ENCODE peak calls at places on chromosomes 3 and 15, in seven cellular contexts. C is SK-N-SH, A is HepG2, Y is K562, Z is GM12892, W is GM12891, R is GM12878. I is an unnamed sample.

GRCh38 chr15:63891079-63891762 is 57.5 kb upstream of the HERC1 start:
- DNase-seq in C (peak), A (peak), Y (peak), Z (no peak), W (no peak), R (peak), I (peak)

GRCh38 chr3:128486692-128487537 is 6.1 kb downstream of the GATA2 start:
- DNase-seq in C (peak), A (no peak), Y (peak), Z (no peak), W (no peak), R (no peak), I (no peak)

GRCh38 chr3:42746455-42747450 is 26.3 kb downstream of the CCDC13 start:
- DNase-seq in C (no peak), A (peak), Y (no peak), Z (no peak), W (no peak), R (no peak), I (no peak)

GRCh38 chr15:38868326-38869114 is 303.9 kb upstream of the RASGRP1 start:
- DNase-seq in C (no peak), A (peak), Y (no peak), Z (no peak), W (no peak), R (no peak), I (no peak)

GRCh38 chr15:100713163-100713867 is 110.9 kb downstream of the ASB7 start:
- DNase-seq in C (no peak), A (peak), Y (no peak), Z (no peak), W (no peak), R (no peak), I (no peak)

GRCh38 chr3:55362206-55362960 is 124.7 kb downstream of the WNT5A start:
- DNase-seq in C (no peak), A (no peak), Y (no peak), Z (no peak), W (no peak), R (no peak), I (no peak)

GRCh38 chr3:48694610-48695051 is 8.9 kb upstream of the NCKIPSD start:
- DNase-seq in C (peak), A (no peak), Y (no peak), Z (no peak), W (no peak), R (no peak), I (no peak)

GRCh38 chr3:71690222-71690821 is 34.9 kb downstream of the EIF4E3 start:
- DNase-seq in C (no peak), A (no peak), Y (no peak), Z (no peak), W (no peak), R (no peak), I (no peak)

GRCh38 chr3:71317140-71317539 is 266.4 kb downstream of the FOXP1 start:
- DNase-seq in C (no peak), A (no peak), Y (no peak), Z (no peak), W (no peak), R (no peak), I (no peak)

GRCh38 chr15:95182081-95182480 is 950.7 kb downstream of the MCTP2 start:
- DNase-seq in C (no peak), A (no peak), Y (no peak), Z (no peak), W (no peak), R (no peak), I (no peak)

GRCh38 chr3:146421814-146422748 is 47.3 kb downstream of the PLSCR2 start:
- DNase-seq in C (no peak), A (no peak), Y (no peak), Z (no peak), W (no peak), R (no peak), I (no peak)

GRCh38 chr3:105828703-105829102 is 40.1 kb downstream of the CBLB start:
- DNase-seq in C (no peak), A (no peak), Y (no peak), Z (no peak), W (no peak), R (no peak), I (no peak)

GRCh38 chr15:27815035-27815434 is 284.1 kb downstream of the OCA2 start:
- DNase-seq in C (no peak), A (no peak), Y (no peak), Z (no peak), W (no peak), R (no peak), I (no peak)

GRCh38 chr3:41710646-41711388 is 251.1 kb downstream of the ULK4 start:
- DNase-seq in C (no peak), A (no peak), Y (no peak), Z (no peak), W (no peak), R (no peak), I (no peak)

GRCh38 chr15:28978661-28979060 is 92.9 kb downstream of the APBA2 start:
- DNase-seq in C (no peak), A (no peak), Y (no peak), Z (no peak), W (no peak), R (no peak), I (no peak)

GRCh38 chr3:187736418-187736871 is 8.8 kb downstream of the BCL6 start:
- DNase-seq in C (no peak), A (no peak), Y (peak), Z (no peak), W (no peak), R (no peak), I (no peak)

GRCh38 chr15:78709263-78709882 is 68.4 kb upstream of the CHRNB4 start:
- DNase-seq in C (peak), A (peak), Y (peak), Z (peak), W (peak), R (no peak), I (no peak)

GRCh38 chr15:75640483-75641175 is 605 bp upstream of the IMP3 start:
- DNase-seq in C (peak), A (peak), Y (peak), Z (no peak), W (no peak), R (peak), I (no peak)

GRCh38 chr3:14425574-14426304 is 23.3 kb downstream of the SLC6A6 start:
- DNase-seq in C (no peak), A (no peak), Y (no peak), Z (no peak), W (no peak), R (no peak), I (no peak)

GRCh38 chr3:46932455-46933225 is 43.9 kb downstream of the CCDC12 start:
- DNase-seq in C (no peak), A (no peak), Y (no peak), Z (no peak), W (no peak), R (no peak), I (no peak)

GRCh38 chr3:177603137-177603603 is 405.9 kb upstream of the TBL1XR1 start:
- DNase-seq in C (no peak), A (no peak), Y (no peak), Z (no peak), W (no peak), R (no peak), I (no peak)

GRCh38 chr3:23238578-23238977 is 35.5 kb downstream of the UBE2E2 start:
- DNase-seq in C (no peak), A (no peak), Y (no peak), Z (no peak), W (no peak), R (no peak), I (no peak)

GRCh38 chr3:128456776-128457715 is 9.6 kb downstream of the DNAJB8 start:
- DNase-seq in C (peak), A (no peak), Y (peak), Z (no peak), W (no peak), R (no peak), I (no peak)

GRCh38 chr15:62163847-62164499 is 1.1 kb downstream of the C2CD4B start:
- DNase-seq in C (peak), A (no peak), Y (no peak), Z (no peak), W (no peak), R (no peak), I (peak)

GRCh38 chr3:16151109-16151508 is 23.4 kb upstream of the GALNT15 start:
- DNase-seq in C (no peak), A (no peak), Y (peak), Z (no peak), W (no peak), R (no peak), I (no peak)

GRCh38 chr15:43134157-43134637 is 811 bp downstream of the TMEM62 start:
- DNase-seq in C (peak), A (no peak), Y (peak), Z (no peak), W (no peak), R (no peak), I (no peak)

GRCh38 chr15:31177936-31178335 is 76.4 kb upstream of the TRPM1 start:
- DNase-seq in C (no peak), A (no peak), Y (no peak), Z (no peak), W (no peak), R (no peak), I (no peak)

GRCh38 chr15:58522391-58522790 is 90.6 kb downstream of the LIPC start:
- DNase-seq in C (no peak), A (no peak), Y (no peak), Z (no peak), W (no peak), R (no peak), I (no peak)

GRCh38 chr3:23567917-23568316 is 237.8 kb upstream of the UBE2E1 start:
- DNase-seq in C (no peak), A (no peak), Y (no peak), Z (no peak), W (no peak), R (no peak), I (no peak)

GRCh38 chr3:171835116-171835515 is 8.0 kb upstream of the TMEM212 start:
- DNase-seq in C (no peak), A (no peak), Y (peak), Z (no peak), W (no peak), R (no peak), I (no peak)

GRCh38 chr3:171833006-171833405 is 10.1 kb upstream of the TMEM212 start:
- DNase-seq in C (no peak), A (no peak), Y (no peak), Z (no peak), W (no peak), R (no peak), I (no peak)

GRCh38 chr3:171834461-171834801 is 8.7 kb upstream of the TMEM212 start:
- DNase-seq in C (no peak), A (peak), Y (no peak), Z (no peak), W (no peak), R (no peak), I (no peak)

GRCh38 chr3:171835613-171836012 is 7.5 kb upstream of the TMEM212 start:
- DNase-seq in C (no peak), A (no peak), Y (no peak), Z (no peak), W (no peak), R (no peak), I (no peak)

GRCh38 chr3:171833775-171834460 is 9.2 kb upstream of the TMEM212 start:
- DNase-seq in C (no peak), A (no peak), Y (no peak), Z (no peak), W (no peak), R (no peak), I (no peak)
- TF ChIP-seq TAF1 in C (no peak), A (no peak), Y (no peak), Z (no peak), W (no peak), R (no peak), I (no peak)

GRCh38 chr15:60423540-60423939 is 25.8 kb upstream of the ANXA2 start:
- DNase-seq in C (no peak), A (peak), Y (peak), Z (no peak), W (no peak), R (no peak), I (no peak)

GRCh38 chr15:60424006-60424405 is 26.2 kb upstream of the ANXA2 start:
- DNase-seq in C (no peak), A (no peak), Y (no peak), Z (no peak), W (no peak), R (no peak), I (no peak)

GRCh38 chr15:60419752-60420151 is 22.0 kb upstream of the ANXA2 start:
- DNase-seq in C (no peak), A (no peak), Y (no peak), Z (no peak), W (no peak), R (no peak), I (no peak)

GRCh38 chr15:60420322-60420721 is 22.5 kb upstream of the ANXA2 start:
- DNase-seq in C (no peak), A (peak), Y (no peak), Z (no peak), W (no peak), R (no peak), I (no peak)

GRCh38 chr15:60421544-60421943 is 23.8 kb upstream of the ANXA2 start:
- DNase-seq in C (no peak), A (no peak), Y (no peak), Z (no peak), W (no peak), R (no peak), I (no peak)
- TF ChIP-seq TAF1 in C (no peak), A (no peak), Y (no peak), Z (no peak), W (no peak), R (no peak), I (no peak)

GRCh38 chr3:66076861-66077495 is 38.3 kb upstream of the MAGI1 start:
- DNase-seq in C (peak), A (no peak), Y (no peak), Z (no peak), W (no peak), R (no peak), I (no peak)

GRCh38 chr3:66068255-66068654 is 29.5 kb upstream of the MAGI1 start:
- DNase-seq in C (no peak), A (no peak), Y (no peak), Z (no peak), W (no peak), R (no peak), I (no peak)

GRCh38 chr3:66075281-66075680 is 36.6 kb upstream of the MAGI1 start:
- DNase-seq in C (no peak), A (peak), Y (no peak), Z (no peak), W (no peak), R (no peak), I (no peak)

GRCh38 chr3:66077973-66078372 is 39.3 kb upstream of the MAGI1 start:
- DNase-seq in C (no peak), A (no peak), Y (no peak), Z (no peak), W (no peak), R (no peak), I (no peak)

DNA sequence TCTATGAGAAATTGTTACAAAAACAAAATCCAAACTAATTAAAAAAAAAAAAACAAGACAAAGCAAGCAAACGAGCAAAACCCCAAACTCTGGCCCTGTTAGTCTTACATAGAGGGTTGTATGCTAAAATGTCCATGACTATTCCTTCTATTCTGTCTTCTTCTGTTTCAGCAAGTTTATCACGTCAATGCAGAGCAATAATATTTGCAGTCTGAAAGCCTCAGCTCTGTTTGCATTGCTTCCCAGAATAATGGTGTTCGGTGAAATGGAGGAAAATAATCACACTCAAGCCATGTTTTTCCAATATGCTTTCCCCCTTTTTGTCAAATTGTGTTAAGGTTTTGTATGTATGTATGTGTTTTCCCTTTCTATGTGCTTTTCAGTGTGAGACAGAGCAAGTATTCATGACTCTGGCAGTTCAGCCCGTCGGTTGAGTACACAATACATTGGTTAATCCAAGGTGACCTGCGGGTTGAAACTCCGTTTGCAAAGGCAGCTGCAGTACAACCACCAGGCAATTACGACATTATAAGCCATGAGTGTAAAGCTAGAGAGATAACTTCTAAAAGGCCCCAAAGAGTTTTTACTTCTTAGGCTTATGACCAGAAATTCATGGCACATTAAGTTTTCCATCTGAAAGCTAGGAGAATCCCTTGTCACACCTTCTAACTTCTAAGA is 34.9 kb upstream of the MAGI1 start:
- DNase-seq in C (no peak), A (peak), Y (no peak), Z (no peak), W (no peak), R (no peak), I (no peak)
- TF ChIP-seq TAF1 in C (no peak), A (no peak), Y (no peak), Z (no peak), W (no peak), R (no peak), I (no peak)

GRCh38 chr15:39924437-39924836 is 4.4 kb upstream of the GPR176 start:
- DNase-seq in C (no peak), A (no peak), Y (no peak), Z (no peak), W (no peak), R (no peak), I (no peak)

GRCh38 chr15:39921274-39921638 is 1.2 kb upstream of the GPR176 start:
- DNase-seq in C (no peak), A (no peak), Y (no peak), Z (no peak), W (no peak), R (no peak), I (no peak)

GRCh38 chr15:39926526-39926925 is 6.5 kb upstream of the GPR176 start:
- DNase-seq in C (no peak), A (no peak), Y (no peak), Z (no peak), W (no peak), R (no peak), I (no peak)

GRCh38 chr15:39922450-39923092 is 2.5 kb upstream of the GPR176 start:
- DNase-seq in C (no peak), A (no peak), Y (no peak), Z (no peak), W (no peak), R (no peak), I (no peak)

DNA sequence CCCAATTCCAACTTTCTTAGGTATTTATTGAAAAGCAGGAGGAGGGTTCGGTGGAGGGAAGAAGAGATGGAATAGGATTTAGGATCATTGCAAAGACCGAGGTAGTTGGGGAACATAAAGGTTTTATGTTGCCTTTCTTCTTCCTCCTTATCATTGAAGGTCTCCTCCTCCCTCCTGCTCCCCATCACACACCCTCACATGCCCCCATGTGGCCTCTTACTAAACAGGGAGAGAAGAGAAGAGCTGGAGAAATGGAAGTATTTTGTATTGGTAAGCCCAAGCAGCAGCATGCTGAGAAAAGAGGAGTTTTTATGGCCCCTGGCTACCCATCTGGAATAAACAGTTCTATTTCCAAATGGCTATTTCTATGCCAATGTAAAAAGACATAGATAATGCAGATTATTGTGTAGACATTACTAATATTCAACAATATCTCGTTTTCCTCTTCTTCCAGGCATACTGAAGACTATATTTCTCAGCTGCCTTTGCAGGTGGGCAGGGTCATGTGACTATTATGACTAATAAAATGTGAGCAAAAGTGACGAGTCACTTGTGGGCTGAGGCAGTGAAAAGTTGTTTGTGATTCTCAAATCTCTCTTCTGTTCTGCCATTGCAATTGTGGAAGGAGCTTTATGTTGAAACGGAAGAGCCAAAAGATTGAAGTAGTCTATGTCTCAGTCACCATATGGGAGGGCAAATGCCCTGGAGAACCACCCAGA is 5.2 kb upstream of the GPR176 start:
- DNase-seq in C (no peak), A (no peak), Y (peak), Z (no peak), W (no peak), R (no peak), I (no peak)
- TF ChIP-seq TAF1 in C (no peak), A (no peak), Y (no peak), Z (no peak), W (no peak), R (no peak), I (no peak)

DNA sequence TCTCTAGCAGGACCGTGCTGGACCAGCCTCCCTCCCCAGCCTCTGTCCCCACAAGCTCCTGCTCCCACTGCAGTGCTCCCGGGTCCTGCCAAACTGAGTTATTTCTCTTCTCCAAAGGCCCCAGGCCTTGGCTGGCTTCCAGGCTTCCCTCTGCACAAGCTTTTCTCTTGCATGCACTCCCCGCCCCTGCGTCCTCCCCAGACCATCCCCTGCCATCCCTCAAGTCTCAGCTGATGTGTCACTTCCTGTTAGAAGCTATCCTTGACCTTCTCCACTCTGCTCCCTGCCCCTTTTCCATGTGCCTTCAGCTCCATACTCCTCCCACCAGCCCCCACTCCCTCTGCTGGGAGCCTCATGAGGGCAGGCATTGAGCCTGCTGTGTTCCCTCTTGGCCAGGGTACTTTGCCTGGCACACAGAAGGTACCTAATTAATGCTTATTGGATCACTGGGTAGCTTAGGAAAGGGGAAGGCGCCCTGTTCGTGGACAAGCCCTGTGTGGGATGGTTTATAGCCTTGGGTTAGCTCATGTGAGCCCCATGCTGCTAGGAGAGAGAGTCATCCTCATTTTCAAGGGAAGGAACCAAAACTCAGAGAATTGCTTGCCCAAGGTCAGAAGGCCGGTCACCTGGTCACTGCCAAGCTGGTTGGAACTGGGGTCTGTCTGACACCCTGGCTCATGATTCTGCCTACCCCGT is 56.4 kb downstream of the FEM1B start:
- DNase-seq in C (no peak), A (no peak), Y (no peak), Z (no peak), W (no peak), R (no peak), I (no peak)
- TF ChIP-seq TAF1 in C (no peak), A (no peak), Y (no peak), Z (no peak), W (no peak), R (no peak), I (no peak)

GRCh38 chr15:99403597-99403996 is 152.3 kb downstream of the LRRC28 start:
- DNase-seq in C (peak), A (no peak), Y (no peak), Z (no peak), W (no peak), R (no peak), I (no peak)
- TF ChIP-seq TAF1 in C (no peak), A (no peak), Y (no peak), Z (no peak), W (no peak), R (no peak), I (no peak)

DNA sequence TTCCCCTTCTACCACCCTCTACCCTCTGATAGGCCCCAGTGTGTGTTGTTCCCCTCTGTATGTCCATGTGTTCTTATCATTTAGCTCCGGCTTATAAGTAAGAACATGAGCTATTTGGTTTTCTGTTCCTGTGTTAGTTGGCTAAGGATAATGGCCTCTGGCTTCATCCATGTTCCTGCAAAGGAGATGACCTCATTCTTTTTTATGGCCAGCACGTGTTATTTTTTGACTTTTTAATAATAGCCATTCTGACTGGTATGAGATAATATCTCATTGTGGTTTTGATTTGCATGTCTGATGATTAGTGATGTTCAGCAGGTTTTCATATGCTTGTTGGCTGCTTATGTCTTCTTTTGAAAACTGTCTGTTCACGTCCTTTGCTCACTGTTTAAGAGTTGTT is 63.1 kb upstream of the NPHP3 start:
- DNase-seq in C (no peak), A (no peak), Y (no peak), Z (no peak), W (no peak), R (no peak), I (no peak)
- TF ChIP-seq TAF1 in C (no peak), A (no peak), Y (no peak), Z (no peak), W (no peak), R (no peak), I (no peak)

I was measured in H1.